ENCODE peak calls at places on chromosomes 11 and 22, in four cellular contexts. W is HepG2, K is WTC11, J is GM12878. L is an unnamed sample.

GRCh38 chr11:14638561-14638960 is 5.0 kb upstream of the PDE3B start:
- DNase-seq in W (no peak), K (no peak), J (no peak), L (no peak)

GRCh38 chr22:27452245-27452644 is 349.3 kb downstream of the MN1 start:
- DNase-seq in W (no peak), K (no peak), J (no peak), L (no peak)

GRCh38 chr11:19910931-19911330 is 198.3 kb downstream of the NAV2 start:
- DNase-seq in W (peak), K (no peak), J (no peak), L (no peak)

GRCh38 chr11:57360991-57361390 is 20.0 kb downstream of the PRG3 start:
- DNase-seq in W (no peak), K (no peak), J (no peak), L (no peak)

GRCh38 chr11:44351898-44352498 is 42.1 kb upstream of the ALX4 start:
- DNase-seq in W (no peak), K (no peak), J (no peak), L (no peak)

GRCh38 chr11:70567680-70568503 is 169.6 kb downstream of the CTTN start:
- DNase-seq in W (no peak), K (no peak), J (no peak), L (no peak)

GRCh38 chr11:116611998-116612620 is 160.7 kb downstream of the BUD13 start:
- DNase-seq in W (no peak), K (no peak), J (no peak), L (no peak)

GRCh38 chr22:23080542-23081290 is 10.4 kb downstream of the GNAZ start:
- DNase-seq in W (no peak), K (no peak), J (no peak), L (peak)

GRCh38 chr22:20567371-20567847 is 60.0 kb downstream of the MED15 start:
- DNase-seq in W (no peak), K (no peak), J (no peak), L (no peak)

GRCh38 chr11:47923667-47924066 is 56.7 kb upstream of the PTPRJ start:
- DNase-seq in W (no peak), K (no peak), J (no peak), L (no peak)

GRCh38 chr11:94776351-94777321 is 8.5 kb downstream of the AMOTL1 start:
- DNase-seq in W (no peak), K (no peak), J (no peak), L (peak)

GRCh38 chr11:120179071-120179672 is 31.7 kb upstream of the OAF start:
- DNase-seq in W (no peak), K (no peak), J (no peak), L (no peak)

GRCh38 chr11:82995754-82996398 is 75.8 kb downstream of the RAB30 start:
- DNase-seq in W (no peak), K (no peak), J (no peak), L (no peak)

GRCh38 chr11:70517996-70518907 is 119.9 kb downstream of the CTTN start:
- DNase-seq in W (no peak), K (no peak), J (no peak), L (no peak)

GRCh38 chr11:1531418-1531817 is 40.7 kb downstream of the DUSP8 start:
- DNase-seq in W (no peak), K (no peak), J (no peak), L (no peak)

GRCh38 chr22:44443641-44444235 is 54.3 kb downstream of the RTL6 start:
- DNase-seq in W (no peak), K (no peak), J (no peak), L (no peak)

GRCh38 chr11:79382301-79382700 is 58.5 kb downstream of the TENM4 start:
- DNase-seq in W (no peak), K (no peak), J (no peak), L (no peak)

GRCh38 chr22:40967120-40967760 is 16.1 kb downstream of the RBX1 start:
- DNase-seq in W (no peak), K (no peak), J (no peak), L (no peak)

GRCh38 chr11:113269096-113269495 is 45.3 kb upstream of the TTC12 start:
- DNase-seq in W (no peak), K (no peak), J (no peak), L (no peak)

GRCh38 chr11:125085301-125086081 is 22.4 kb downstream of the SLC37A2 start:
- DNase-seq in W (no peak), K (peak), J (no peak), L (no peak)

GRCh38 chr11:17786824-17787525 is 52.4 kb downstream of the KCNC1 start:
- DNase-seq in W (no peak), K (no peak), J (no peak), L (no peak)

GRCh38 chr22:38260760-38261477 is 11.9 kb downstream of the TMEM184B start:
- DNase-seq in W (peak), K (no peak), J (no peak), L (no peak)

GRCh38 chr11:94938399-94939055 is 34.8 kb downstream of the CWC15 start:
- DNase-seq in W (no peak), K (no peak), J (no peak), L (no peak)

GRCh38 chr22:27405672-27406388 is 395.7 kb downstream of the MN1 start:
- DNase-seq in W (peak), K (peak), J (no peak), L (peak)

GRCh38 chr11:76269247-76269646 is 62.9 kb upstream of the WNT11 start:
- DNase-seq in W (no peak), K (no peak), J (no peak), L (no peak)

DNA sequence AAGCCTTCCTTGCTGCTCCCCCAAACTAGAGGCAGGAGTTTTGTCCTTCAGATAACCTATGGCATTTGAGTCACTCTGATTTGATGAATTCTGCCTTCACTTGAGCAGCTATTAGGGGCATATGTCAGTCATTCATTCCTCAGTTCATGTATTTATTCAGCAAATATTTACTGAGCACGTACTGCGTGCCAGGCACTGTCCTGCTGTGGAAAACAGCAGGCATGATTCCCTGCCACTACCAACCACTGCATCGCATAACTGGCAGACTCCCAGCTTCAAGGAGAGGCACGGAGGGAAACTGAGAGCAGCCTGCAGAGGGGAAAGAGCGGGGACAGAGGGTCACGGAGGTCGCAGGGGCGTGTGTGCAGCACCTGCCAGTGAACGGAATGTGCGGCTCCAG is 12.4 kb downstream of the PPARA start:
- DNase-seq in W (no peak), K (no peak), J (no peak), L (no peak)
- TF ChIP-seq CBFB in W (no peak), K (no peak), J (no peak), L (no peak)

GRCh38 chr11:13128381-13128780 is 119.3 kb downstream of the RASSF10 start:
- DNase-seq in W (no peak), K (no peak), J (no peak), L (no peak)

GRCh38 chr11:13126430-13126829 is 117.3 kb downstream of the RASSF10 start:
- DNase-seq in W (no peak), K (no peak), J (no peak), L (no peak)

DNA sequence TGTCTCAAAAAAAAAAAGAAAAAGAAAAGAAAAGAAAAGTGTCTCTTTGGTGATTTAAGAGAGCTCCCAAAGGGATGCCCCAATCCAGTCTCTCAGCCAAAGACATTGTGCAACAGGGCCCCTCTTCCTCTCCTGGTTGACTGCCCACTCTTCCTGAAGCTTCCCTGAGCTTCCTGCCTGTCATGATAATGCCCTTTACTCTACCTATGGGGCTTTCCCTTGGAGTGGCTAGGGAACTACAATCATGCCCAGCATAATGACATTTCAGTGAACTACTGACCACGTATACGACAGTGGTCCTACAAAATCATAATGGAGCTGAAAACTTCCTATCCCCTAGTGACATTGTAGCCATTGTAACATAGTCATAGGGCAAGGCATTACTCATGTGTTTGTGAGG is 118.0 kb downstream of the RASSF10 start:
- DNase-seq in W (no peak), K (no peak), J (no peak), L (no peak)
- TF ChIP-seq CBFB in W (no peak), K (no peak), J (no peak), L (no peak)

GRCh38 chr11:64070301-64070656 is 34.5 kb downstream of the FLRT1 start:
- DNase-seq in W (no peak), K (no peak), J (no peak), L (no peak)
- TF ChIP-seq CBFB in W (no peak), K (no peak), J (no peak), L (no peak)

GRCh38 chr11:35792148-35792845 is 129.7 kb downstream of the TRIM44 start:
- DNase-seq in W (no peak), K (no peak), J (no peak), L (no peak)
- TF ChIP-seq CBFB in W (no peak), K (no peak), J (no peak), L (no peak)

GRCh38 chr11:122578168-122578825 is 77.2 kb upstream of the UBASH3B start:
- DNase-seq in W (peak), K (no peak), J (no peak), L (no peak)
- TF ChIP-seq CBFB in W (no peak), K (no peak), J (no peak), L (no peak)

GRCh38 chr11:123470862-123471261 is 40.8 kb downstream of the GRAMD1B start:
- DNase-seq in W (no peak), K (no peak), J (no peak), L (no peak)
- TF ChIP-seq CBFB in W (no peak), K (no peak), J (no peak), L (no peak)

GRCh38 chr11:63337070-63337469 is 32.5 kb upstream of the SLC22A9 start:
- DNase-seq in W (no peak), K (no peak), J (no peak), L (no peak)
- TF ChIP-seq CBFB in W (no peak), K (no peak), J (no peak), L (no peak)

GRCh38 chr11:88680806-88681205 is 343.3 kb upstream of the CTSC start:
- DNase-seq in W (no peak), K (no peak), J (no peak), L (no peak)
- TF ChIP-seq CBFB in W (no peak), K (no peak), J (no peak), L (no peak)